ENCODE peak calls at places on chromosome 1, in five cellular contexts. Q is AG09309, J is osteocyte, A is foreskin fibroblast, P is fibroblast of the aortic adventitia. G is an unnamed sample.

GRCh38 chr1:31767225-31767624 is 3.1 kb upstream of the ADGRB2 start:
- DNase-seq in P (no peak), A (no peak), J (no peak), Q (no peak), G (no peak)

GRCh38 chr1:220828950-220829586 is 42.4 kb downstream of the MTARC1 start:
- DNase-seq in Q (no peak), P (no peak), J (no peak), A (no peak), G (no peak)

GRCh38 chr1:175599212-175599681 is 144.1 kb downstream of the TNR start:
- DNase-seq in P (no peak), Q (no peak), A (no peak), J (no peak), G (no peak)

GRCh38 chr1:38699330-38700076 is 160.1 kb downstream of the RRAGC start:
- DNase-seq in J (no peak), Q (no peak), A (no peak), P (no peak), G (no peak)

GRCh38 chr1:7454052-7454815 is 316.9 kb upstream of the VAMP3 start:
- DNase-seq in A (peak), Q (no peak), P (peak), J (no peak), G (no peak)

GRCh38 chr1:215192306-215192705 is 109.8 kb downstream of the KCNK2 start:
- DNase-seq in A (peak), Q (peak), P (peak), J (no peak), G (no peak)

GRCh38 chr1:91830242-91831131 is 55.5 kb downstream of the TGFBR3 start:
- DNase-seq in A (peak), J (peak), Q (peak), P (peak), G (peak)

GRCh38 chr1:86441581-86441980 is 17.6 kb downstream of the CLCA2 start:
- DNase-seq in P (no peak), J (no peak), A (no peak), Q (no peak), G (no peak)

DNA sequence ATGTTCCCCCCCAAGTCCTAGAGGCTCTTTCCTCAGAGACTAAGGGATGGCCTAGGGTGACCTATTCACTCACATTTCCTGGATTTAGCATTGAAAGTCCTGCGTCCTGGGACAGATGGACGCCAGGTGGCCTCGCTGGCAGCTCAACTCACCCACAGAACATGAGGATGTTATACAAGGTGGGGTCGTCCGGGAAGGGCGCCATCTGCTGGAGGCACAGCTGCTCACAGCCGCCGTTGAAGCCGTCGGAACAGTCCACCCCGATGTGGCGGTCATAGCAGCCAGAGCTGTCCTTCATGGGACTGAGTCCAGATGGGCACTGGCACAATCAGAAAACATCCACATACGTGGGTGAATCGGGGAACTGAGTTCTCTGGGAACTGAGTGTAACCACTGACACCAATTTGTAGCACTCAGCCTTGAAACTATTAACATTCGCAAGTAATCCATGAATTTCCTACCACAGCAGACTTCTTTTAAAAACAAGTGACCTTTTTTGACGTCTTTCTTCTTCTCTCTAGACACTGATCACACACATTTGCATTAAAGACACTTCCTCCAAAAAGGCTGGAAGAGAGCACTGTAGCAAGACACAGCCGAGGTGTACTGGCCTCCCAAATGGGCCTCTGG is 215.4 kb downstream of the ASTN1 start:
- DNase-seq in J (no peak), A (peak), P (peak), Q (no peak), G (no peak)
- TF ChIP-seq CTCF in J (peak), A (peak), P (peak), Q (peak), G (peak)

DNA sequence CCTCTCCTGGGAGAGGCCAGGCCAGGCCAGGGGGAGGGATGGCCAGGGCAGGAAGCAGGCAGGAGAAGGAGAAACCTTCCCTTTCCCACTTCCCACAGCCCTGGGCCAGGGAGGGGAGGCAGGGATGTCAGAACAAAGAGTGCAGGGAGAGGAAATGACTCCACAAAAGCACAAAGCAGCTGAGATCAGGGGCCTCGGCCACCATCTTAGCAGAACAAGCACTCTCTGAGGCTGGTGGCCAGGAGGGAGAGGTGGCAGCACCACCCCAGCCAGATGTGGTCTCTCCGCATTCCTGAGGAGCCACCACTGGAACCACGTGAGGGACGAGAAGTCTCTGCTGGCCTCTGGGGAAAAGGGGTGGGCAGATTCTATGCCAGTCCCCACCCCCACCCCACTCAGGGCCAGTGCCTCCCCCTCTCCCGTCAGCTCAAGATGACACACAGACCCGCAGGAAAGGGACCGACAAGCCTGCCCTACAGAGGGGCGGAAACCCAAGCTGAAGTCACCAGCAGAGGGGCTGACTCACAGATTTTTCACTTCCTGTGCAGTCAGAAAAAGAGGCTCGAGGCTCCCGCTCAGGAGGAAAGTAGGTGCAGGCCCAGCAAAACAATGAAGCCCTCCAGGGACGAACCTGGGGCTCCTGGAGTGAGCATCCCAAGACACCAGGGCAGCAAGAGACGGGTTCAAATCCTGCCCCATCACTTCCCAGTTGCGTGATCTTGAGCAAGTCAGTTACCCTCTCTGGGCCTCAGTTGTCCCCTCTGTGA is 24.1 kb upstream of the ALDH4A1 start:
- DNase-seq in A (peak), P (peak), J (no peak), Q (no peak), G (no peak)
- TF ChIP-seq CTCF in A (no peak), P (no peak), J (no peak), Q (no peak), G (peak)

GRCh38 chr1:234862360-234862943 is 252.5 kb upstream of the IRF2BP2 start:
- DNase-seq in A (no peak), P (no peak), J (no peak), Q (no peak), G (no peak)
- TF ChIP-seq CTCF in A (no peak), P (no peak), J (no peak), Q (no peak), G (no peak)

GRCh38 chr1:167924102-167924501 is 10.2 kb upstream of the ADCY10 start:
- DNase-seq in Q (no peak), J (no peak), A (no peak), P (no peak), G (no peak)

GRCh38 chr1:167923324-167924039 is 9.5 kb upstream of the ADCY10 start:
- DNase-seq in A (no peak), Q (no peak), J (no peak), P (no peak), G (no peak)

GRCh38 chr1:167924553-167925223 is 10.8 kb upstream of the ADCY10 start:
- DNase-seq in P (no peak), J (no peak), A (no peak), Q (no peak), G (no peak)

GRCh38 chr1:167922023-167922422 is 8.1 kb upstream of the ADCY10 start:
- DNase-seq in A (peak), J (no peak), P (peak), Q (no peak), G (no peak)

DNA sequence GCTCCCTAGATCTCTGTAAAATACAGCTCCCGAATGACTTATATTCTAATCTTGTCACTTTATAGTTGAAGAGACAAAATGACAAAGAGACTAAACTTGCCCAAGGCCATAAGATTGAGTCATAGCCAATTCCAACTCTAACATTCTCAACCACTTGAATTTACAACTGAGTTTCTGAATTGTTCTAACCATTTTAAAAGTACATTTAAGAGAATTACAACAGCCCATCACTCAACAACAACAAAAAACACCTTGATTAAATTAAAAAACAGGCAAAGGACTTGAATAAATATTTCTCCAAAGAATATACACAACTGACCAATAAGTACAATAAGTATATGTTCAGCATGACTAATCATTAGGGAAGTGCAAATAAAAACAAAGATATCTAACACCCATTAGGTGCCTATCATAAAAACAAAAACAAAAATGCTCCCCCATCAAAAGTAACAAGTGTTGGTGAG is 8.7 kb upstream of the ADCY10 start:
- DNase-seq in Q (no peak), A (peak), P (no peak), J (no peak), G (no peak)
- TF ChIP-seq CTCF in Q (no peak), A (no peak), P (no peak), J (no peak), G (no peak)

GRCh38 chr1:11134352-11135266 is 34.9 kb upstream of the EXOSC10 start:
- DNase-seq in Q (peak), J (no peak), A (peak), P (peak), G (no peak)

GRCh38 chr1:11130406-11130805 is 30.7 kb upstream of the EXOSC10 start:
- DNase-seq in A (no peak), P (no peak), J (no peak), Q (no peak), G (no peak)

GRCh38 chr1:11131816-11132215 is 32.1 kb upstream of the EXOSC10 start:
- DNase-seq in A (no peak), P (no peak), Q (no peak), J (no peak), G (no peak)

GRCh38 chr1:11129649-11130048 is 30.0 kb upstream of the EXOSC10 start:
- DNase-seq in P (no peak), Q (no peak), A (no peak), J (no peak), G (no peak)

GRCh38 chr1:11132571-11133293 is 33.1 kb upstream of the EXOSC10 start:
- DNase-seq in A (no peak), Q (no peak), P (no peak), J (no peak), G (no peak)
- TF ChIP-seq CTCF in A (no peak), Q (no peak), P (no peak), J (no peak), G (no peak)

DNA sequence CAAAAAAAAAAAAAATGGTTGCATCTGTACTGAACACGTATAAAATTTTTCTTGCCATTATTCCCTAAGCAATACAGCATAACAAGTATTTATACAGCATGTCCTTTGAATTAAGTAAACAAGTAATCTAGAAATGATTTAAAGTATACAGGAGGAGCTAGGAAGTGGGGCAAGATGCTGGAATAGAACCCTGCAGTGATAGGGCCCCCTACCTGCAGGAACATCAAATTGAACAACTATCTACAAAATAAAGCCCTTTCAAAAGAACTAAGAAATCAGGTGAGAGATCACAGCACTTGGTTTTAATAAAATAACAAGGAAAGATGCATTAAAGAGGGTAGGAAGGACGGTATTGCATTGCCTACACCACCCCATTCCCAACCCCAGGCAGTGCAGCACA is 10.9 kb downstream of the TSHB start:
- DNase-seq in Q (no peak), J (no peak), P (no peak), A (no peak), G (no peak)
- TF ChIP-seq CTCF in Q (peak), J (no peak), P (no peak), A (no peak), G (peak)

GRCh38 chr1:29230204-29230552 is 556 bp downstream of the MECR start:
- DNase-seq in J (no peak), Q (no peak), A (no peak), P (no peak), G (no peak)

GRCh38 chr1:29234471-29234870 is 1.9 kb upstream of the PTPRU start:
- DNase-seq in P (no peak), A (no peak), J (no peak), Q (no peak), G (no peak)

GRCh38 chr1:29227511-29227910 is 3.2 kb downstream of the MECR start:
- DNase-seq in J (no peak), Q (no peak), A (no peak), P (no peak), G (no peak)

GRCh38 chr1:29233693-29234092 is 2.6 kb upstream of the PTPRU start:
- DNase-seq in A (no peak), Q (no peak), J (no peak), P (no peak), G (no peak)

DNA sequence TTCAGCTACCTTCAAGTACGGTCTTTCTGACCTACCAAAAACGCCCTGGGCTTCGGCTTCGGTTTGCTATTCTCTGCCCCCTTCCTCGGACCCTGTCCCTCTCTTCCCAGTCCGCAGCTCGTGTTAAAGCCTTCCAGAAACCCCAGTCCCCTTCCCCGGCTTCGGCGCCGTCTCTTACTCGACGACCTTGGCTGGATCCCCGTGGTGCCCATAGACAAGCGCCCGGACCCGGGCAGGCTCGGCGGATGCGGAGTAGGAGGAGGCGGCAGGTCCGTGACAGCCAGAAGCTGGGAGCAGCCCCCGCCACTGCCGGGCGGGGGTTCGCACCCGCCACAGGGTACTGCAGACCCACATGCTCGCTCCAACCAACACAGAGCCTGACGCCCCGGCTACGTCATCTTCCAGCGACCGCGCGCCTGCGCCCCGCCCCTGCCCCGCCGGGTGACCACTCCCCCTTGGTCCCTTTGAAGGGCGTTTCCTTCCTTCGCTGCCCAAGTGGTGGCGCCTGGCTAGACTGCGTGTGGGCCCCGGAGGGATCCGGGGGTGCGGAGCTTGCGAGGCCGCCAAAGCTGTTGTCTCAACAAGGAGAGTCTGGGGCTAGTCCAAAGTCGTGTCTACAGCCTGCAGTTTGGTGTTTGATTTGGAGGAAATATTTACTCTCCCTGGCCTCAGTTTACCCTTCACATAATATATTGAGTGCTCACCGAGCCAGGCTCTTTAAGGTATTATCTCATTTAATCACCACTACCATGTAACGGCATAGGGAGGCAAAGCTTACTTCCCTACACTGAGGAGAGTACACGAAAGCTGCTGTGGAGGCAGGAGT is at the start of gene MECR:
- DNase-seq in P (peak), Q (peak), A (peak), J (peak), G (peak)
- TF ChIP-seq CTCF in P (peak), Q (peak), A (no peak), J (peak), G (peak)

DNA sequence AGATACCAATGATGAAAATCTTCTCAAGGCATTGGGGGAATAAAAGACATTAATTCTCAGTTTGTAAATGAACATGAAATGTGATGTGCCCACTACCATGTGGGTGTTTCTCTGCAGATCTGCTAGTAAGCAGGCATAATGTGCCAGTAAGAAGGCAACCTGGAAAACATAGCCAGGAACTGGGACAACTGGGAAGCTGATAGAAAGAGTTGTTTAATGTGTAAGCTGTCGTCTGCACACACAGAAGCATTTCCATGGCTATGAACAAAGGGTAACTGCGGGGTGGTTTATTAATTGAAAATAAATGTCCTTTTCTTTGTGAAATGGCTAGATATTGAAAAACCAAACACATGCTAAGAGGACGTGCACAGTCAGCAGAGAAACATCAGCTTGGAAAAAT is 52.0 kb downstream of the ZC3H11B start:
- DNase-seq in P (no peak), J (no peak), Q (no peak), A (peak), G (no peak)
- TF ChIP-seq CTCF in P (no peak), J (no peak), Q (no peak), A (no peak), G (no peak)

GRCh38 chr1:56378376-56379070 is 200.8 kb downstream of the PLPP3 start:
- DNase-seq in A (peak), P (no peak), J (no peak), Q (no peak), G (no peak)
- TF ChIP-seq CTCF in A (no peak), P (no peak), J (no peak), Q (peak), G (no peak)

GRCh38 chr1:78535286-78535685 is 44.5 kb downstream of the PTGFR start:
- DNase-seq in J (no peak), Q (no peak), P (no peak), A (no peak), G (no peak)

GRCh38 chr1:78541479-78541878 is 50.7 kb downstream of the PTGFR start:
- DNase-seq in P (no peak), Q (no peak), A (no peak), J (no peak), G (no peak)

GRCh38 chr1:78540056-78540455 is 49.3 kb downstream of the PTGFR start:
- DNase-seq in J (no peak), Q (no peak), A (no peak), P (no peak), G (no peak)

GRCh38 chr1:78533536-78533935 is 42.8 kb downstream of the PTGFR start:
- DNase-seq in P (no peak), J (no peak), Q (no peak), A (no peak), G (no peak)

DNA sequence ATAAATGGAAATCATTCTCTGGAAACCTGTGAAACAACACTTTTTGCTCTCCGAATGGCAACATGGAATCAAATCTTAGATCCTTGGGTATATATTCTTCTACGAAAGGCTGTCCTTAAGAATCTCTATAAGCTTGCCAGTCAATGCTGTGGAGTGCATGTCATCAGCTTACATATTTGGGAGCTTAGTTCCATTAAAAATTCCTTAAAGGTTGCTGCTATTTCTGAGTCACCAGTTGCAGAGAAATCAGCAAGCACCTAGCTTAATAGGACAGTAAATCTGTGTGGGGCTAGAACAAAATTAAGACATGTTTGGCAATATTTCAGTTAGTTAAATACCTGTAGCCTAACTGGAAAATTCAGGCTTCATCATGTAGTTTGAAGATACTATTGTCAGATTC is 45.7 kb downstream of the PTGFR start:
- DNase-seq in P (peak), J (no peak), A (peak), Q (no peak), G (peak)
- TF ChIP-seq CTCF in P (no peak), J (no peak), A (no peak), Q (no peak), G (no peak)